ENCODE peak calls at places on chromosomes 2 and 18, in ten cellular contexts. F, Q, R, L, I, H, E, Y, Z and S are unnamed samples.

GRCh38 chr2:176555112-176555511 is 285.9 kb downstream of the MTX2 start:
- DNase-seq in H (no peak), L (no peak), Z (no peak), E (no peak), Q (no peak), I (no peak), Y (no peak), R (no peak), F (no peak), S (no peak)

GRCh38 chr2:134146620-134147019 is 107.3 kb upstream of the MGAT5 start:
- DNase-seq in R (no peak), Q (peak; percentile 26), I (no peak), H (no peak), E (no peak), F (no peak), L (no peak), Z (no peak), Y (peak; percentile 58), S (no peak)

GRCh38 chr2:58127111-58127510 is 80.5 kb downstream of the VRK2 start:
- DNase-seq in Q (no peak), I (no peak), R (no peak), H (no peak), Z (no peak), E (no peak), F (no peak), Y (no peak), L (no peak), S (no peak)

GRCh38 chr18:26502834-26503233 is 45.5 kb downstream of the KCTD1 start:
- DNase-seq in I (no peak), Z (no peak), Y (no peak), E (no peak), Q (no peak), H (no peak), R (no peak), L (no peak), F (no peak), S (no peak)

GRCh38 chr2:219684721-219685689 is 57.6 kb downstream of the SLC4A3 start:
- DNase-seq in H (peak; percentile 74), I (peak; percentile 11), Q (no peak), R (peak; percentile 14), Z (peak; percentile 85), L (peak; percentile 63), E (no peak), F (peak; percentile 38), Y (peak; percentile 60), S (peak; percentile 92)

GRCh38 chr2:72325592-72326422 is 178.1 kb upstream of the CYP26B1 start:
- DNase-seq in Z (no peak), Q (no peak), H (peak; percentile 72), L (no peak), R (no peak), F (no peak), I (peak; percentile 59), Y (peak; percentile 13), E (no peak), S (no peak)

GRCh38 chr2:219078126-219078525 is 17.4 kb upstream of the IHH start:
- DNase-seq in E (no peak), I (no peak), R (no peak), Y (no peak), L (no peak), F (no peak), H (no peak), Q (no peak), Z (no peak), S (no peak)

GRCh38 chr2:127015106-127015910 is 91.6 kb downstream of the BIN1 start:
- DNase-seq in Z (no peak), I (no peak), Q (no peak), E (no peak), F (no peak), R (no peak), Y (no peak), L (no peak), H (no peak), S (no peak)

GRCh38 chr2:177284531-177284930 is 20.0 kb upstream of the NFE2L2 start:
- DNase-seq in E (no peak), H (no peak), R (no peak), L (no peak), Y (no peak), Q (no peak), I (no peak), F (no peak), Z (no peak), S (no peak)

GRCh38 chr2:46696966-46697829 is 217.8 kb downstream of the TMEM247 start:
- DNase-seq in E (no peak), L (no peak), Q (no peak), F (no peak), I (no peak), Z (peak; percentile 24), R (no peak), Y (no peak), H (no peak), S (no peak)

GRCh38 chr2:122168799-122169198 is 413.3 kb downstream of the TSN start:
- DNase-seq in L (no peak), Z (no peak), Q (no peak), Y (no peak), F (no peak), E (no peak), H (peak; percentile 52), R (no peak), I (no peak), S (no peak)

GRCh38 chr2:230661072-230661957 is 51.3 kb upstream of the CAB39 start:
- DNase-seq in Z (no peak), F (peak; percentile 26), R (no peak), Y (peak; percentile 14), E (no peak), L (no peak), H (no peak), I (no peak), Q (no peak), S (no peak)

GRCh38 chr2:69911985-69912563 is 2.8 kb upstream of the MXD1 start:
- DNase-seq in I (peak; percentile 81), R (peak; percentile 37), Y (peak; percentile 65), L (no peak), Z (peak; percentile 81), E (no peak), Q (peak; percentile 18), F (no peak), H (no peak), S (peak; percentile 55)

GRCh38 chr18:57088883-57089282 is 58.0 kb upstream of the BOD1L2 start:
- DNase-seq in H (no peak), Z (peak; percentile 83), I (peak; percentile 32), Y (no peak), Q (no peak), L (no peak), R (no peak), F (no peak), E (no peak), S (peak; percentile 80)

GRCh38 chr18:34431012-34431411 is 206.3 kb upstream of the NOL4 start:
- DNase-seq in I (no peak), R (no peak), H (no peak), Z (no peak), Y (no peak), Q (no peak), F (no peak), E (no peak), L (no peak), S (no peak)

GRCh38 chr2:157837851-157838441 is 38.2 kb downstream of the ACVR1 start:
- DNase-seq in Z (peak; percentile 23), H (no peak), Q (no peak), I (no peak), Y (no peak), F (no peak), L (peak; percentile 19), R (no peak), E (no peak), S (peak; percentile 56)

GRCh38 chr2:202135111-202135874 is 62.2 kb downstream of the KIAA2012 start:
- DNase-seq in Q (peak; percentile 96), H (no peak), Z (no peak), Y (no peak), I (no peak), L (no peak), R (no peak), F (no peak), E (peak; percentile 60), S (no peak)

GRCh38 chr2:168289880-168290279 is 42.5 kb upstream of the STK39 start:
- DNase-seq in F (no peak), Y (no peak), Z (no peak), L (no peak), E (no peak), Q (no peak), I (no peak), H (no peak), R (no peak), S (no peak)

GRCh38 chr2:96775160-96775559 is 14.5 kb downstream of the CNNM4 start:
- DNase-seq in F (no peak), Z (no peak), L (no peak), I (no peak), R (no peak), E (no peak), H (no peak), Y (no peak), Q (no peak), S (no peak)

GRCh38 chr2:118292991-118293390 is 204.7 kb downstream of the INSIG2 start:
- DNase-seq in E (no peak), I (no peak), Y (no peak), Z (no peak), H (no peak), Q (no peak), R (no peak), F (no peak), L (no peak), S (no peak)

GRCh38 chr2:86414996-86415395 is 26.2 kb upstream of the KDM3A start:
- DNase-seq in H (no peak), R (no peak), Q (no peak), Z (peak; percentile 67), E (no peak), I (peak; percentile 36), L (no peak), F (no peak), Y (no peak), S (peak; percentile 29)

GRCh38 chr2:3927031-3927430 is 223.7 kb downstream of the DCDC2C start:
- DNase-seq in L (no peak), Z (peak; percentile 53), R (no peak), E (no peak), F (no peak), Q (no peak), Y (no peak), I (no peak), H (no peak), S (peak; percentile 12)

GRCh38 chr2:231124833-231125232 is at the start of gene HTR2B:
- DNase-seq in L (no peak), Q (no peak), H (no peak), F (no peak), I (no peak), E (no peak), Z (no peak), R (peak; percentile 61), Y (no peak), S (no peak)

GRCh38 chr2:84971799-84972790 is 1.1 kb downstream of the KCMF1 start:
- DNase-seq in E (no peak), L (peak; percentile 31), F (peak; percentile 62), H (peak; percentile 45), Y (peak; percentile 65), Z (peak; percentile 50), R (no peak), I (peak; percentile 71), Q (no peak), S (peak; percentile 18)

GRCh38 chr18:45320724-45321123 is 294.6 kb upstream of the SLC14A2 start:
- DNase-seq in Q (no peak), R (no peak), E (no peak), Z (no peak), F (no peak), L (no peak), I (no peak), Y (no peak), H (no peak), S (no peak)

GRCh38 chr2:142180820-142181533 is 50.2 kb upstream of the LRP1B start:
- DNase-seq in R (no peak), Y (peak; percentile 26), E (no peak), Z (no peak), F (no peak), L (no peak), Q (no peak), H (peak; percentile 86), I (peak; percentile 51), S (no peak)

GRCh38 chr2:236178921-236179652 is 10.9 kb upstream of the GBX2 start:
- DNase-seq in L (no peak), F (no peak), Z (peak; percentile 47), E (no peak), H (peak; percentile 30), R (no peak), Q (no peak), I (no peak), Y (no peak), S (peak; percentile 23)

GRCh38 chr2:239150125-239151011 is 250.5 kb downstream of the HDAC4 start:
- DNase-seq in R (no peak), L (no peak), H (no peak), I (no peak), E (no peak), Z (no peak), F (no peak), Y (no peak), Q (no peak), S (no peak)